ENCODE peak calls at places on chromosome 5, in five cellular contexts. T, N, G, S and Y are unnamed samples. For H3K36me3, the result is how much of the 10 kb centered on the place peaks cover.

GRCh38 chr5:172792693-172793570 is 21.9 kb upstream of the DUSP1 start:
- DNase-seq in T (no peak), N (no peak), G (no peak), S (no peak), Y (no peak)

GRCh38 chr5:150488519-150489357 is 19.2 kb upstream of the NDST1 start:
- DNase-seq in T (peak), N (peak), G (no peak), S (no peak), Y (no peak)

GRCh38 chr5:90967851-90968250 is 409.3 kb downstream of the ADGRV1 start:
- DNase-seq in T (no peak), N (no peak), G (no peak), S (no peak), Y (no peak)

GRCh38 chr5:153425914-153426313 is 64.6 kb upstream of the GRIA1 start:
- DNase-seq in T (no peak), N (no peak), G (no peak), S (no peak), Y (no peak)

GRCh38 chr5:177195307-177195952 is 61.9 kb downstream of the NSD1 start:
- DNase-seq in T (no peak), N (no peak), G (no peak), S (no peak), Y (no peak)

GRCh38 chr5:122078116-122078865 is at the start of gene LOX:
- DNase-seq in T (peak), N (peak), G (no peak), S (peak), Y (peak)

GRCh38 chr5:175415303-175415702 is 28.7 kb downstream of the DRD1 start:
- DNase-seq in T (no peak), N (no peak), G (no peak), S (no peak), Y (no peak)

GRCh38 chr5:6728011-6728794 is 15.0 kb downstream of the TENT4A start:
- DNase-seq in T (no peak), N (no peak), G (no peak), S (peak), Y (no peak)

GRCh38 chr5:146903789-146904188 is 25.2 kb upstream of the PPP2R2B start:
- DNase-seq in T (no peak), N (no peak), G (no peak), S (no peak), Y (no peak)

GRCh38 chr5:6644841-6645240 is 11.6 kb downstream of the SRD5A1 start:
- DNase-seq in T (no peak), N (no peak), G (no peak), S (no peak), Y (no peak)

GRCh38 chr5:120014535-120014934 is 385.2 kb downstream of the FAM170A start:
- DNase-seq in T (no peak), N (no peak), G (no peak), S (no peak), Y (no peak)

GRCh38 chr5:129804705-129805104 is 56.8 kb downstream of the MINAR2 start:
- DNase-seq in T (no peak), N (no peak), G (no peak), S (peak), Y (no peak)

GRCh38 chr5:179251276-179251969 is 93.8 kb downstream of the ADAMTS2 start:
- DNase-seq in T (no peak), N (no peak), G (no peak), S (no peak), Y (no peak)

GRCh38 chr5:108726446-108727091 is 21.1 kb upstream of the FER start:
- DNase-seq in T (no peak), N (no peak), G (no peak), S (no peak), Y (no peak)

GRCh38 chr5:147973086-147973485 is 66.7 kb upstream of the C5orf46 start:
- DNase-seq in T (no peak), N (no peak), G (no peak), S (no peak), Y (no peak)

GRCh38 chr5:79850941-79851693 is 139.9 kb downstream of the MTX3 start:
- DNase-seq in T (no peak), N (no peak), G (no peak), S (no peak), Y (no peak)

GRCh38 chr5:38642194-38642987 is 85.9 kb upstream of the LIFR start:
- DNase-seq in T (no peak), N (no peak), G (no peak), S (no peak), Y (no peak)

GRCh38 chr5:107557051-107557658 is 113.6 kb downstream of the EFNA5 start:
- DNase-seq in T (peak), N (no peak), G (no peak), S (no peak), Y (peak)

GRCh38 chr5:117982691-117983090 is 1005.7 kb downstream of the DTWD2 start:
- DNase-seq in T (no peak), N (no peak), G (no peak), S (no peak), Y (no peak)

GRCh38 chr5:129509363-129509762 is 49.3 kb downstream of the ADAMTS19 start:
- DNase-seq in T (no peak), N (no peak), G (no peak), S (no peak), Y (no peak)

GRCh38 chr5:53983568-53984465 is 326.6 kb downstream of the ARL15 start:
- DNase-seq in T (no peak), N (no peak), G (no peak), S (no peak), Y (no peak)

GRCh38 chr5:68171101-68171558 is 44.4 kb upstream of the PIK3R1 start:
- DNase-seq in T (peak), N (peak), G (no peak), S (peak), Y (no peak)

GRCh38 chr5:21880164-21880563 is 973.0 kb downstream of the CDH12 start:
- DNase-seq in T (no peak), N (no peak), G (no peak), S (no peak), Y (no peak)

GRCh38 chr5:116032991-116033390 is 719 bp downstream of the ARL14EPL start:
- DNase-seq in T (no peak), N (no peak), G (no peak), S (no peak), Y (no peak)

GRCh38 chr5:130836729-130837660 is 328.1 kb downstream of the HINT1 start:
- DNase-seq in T (no peak), N (no peak), G (peak), S (no peak), Y (no peak)

GRCh38 chr5:158451983-158452710 is 593.2 kb upstream of the CLINT1 start:
- DNase-seq in T (no peak), N (peak), G (no peak), S (no peak), Y (no peak)

GRCh38 chr5:54022156-54022685 is 288.2 kb downstream of the ARL15 start:
- DNase-seq in T (no peak), N (no peak), G (no peak), S (no peak), Y (no peak)

GRCh38 chr5:172162348-172162747 is 25.7 kb downstream of the STK10 start:
- DNase-seq in T (no peak), N (no peak), G (no peak), S (peak), Y (no peak)

GRCh38 chr5:92687793-92688467 is 893.1 kb downstream of the NR2F1-AS1 start:
- DNase-seq in T (no peak), N (no peak), G (no peak), S (peak), Y (peak)

GRCh38 chr5:82855893-82856292 is 221.3 kb downstream of the TMEM167A start:
- DNase-seq in T (no peak), N (no peak), G (no peak), S (no peak), Y (no peak)

GRCh38 chr5:664994-665360 is 28.2 kb downstream of the TPPP start:
- DNase-seq in T (no peak), N (peak), G (no peak), S (no peak), Y (no peak)
- H3K4me3 ChIP-seq in T (no peak), N (no peak), G (no peak), S (no peak), Y (no peak)

GRCh38 chr5:126628102-126628501 is 27.4 kb downstream of the PHAX start:
- DNase-seq in T (no peak), N (no peak), G (no peak), S (no peak), Y (no peak)

GRCh38 chr5:126619781-126620180 is 19.0 kb downstream of the PHAX start:
- DNase-seq in T (no peak), N (no peak), G (no peak), S (no peak), Y (no peak)

DNA sequence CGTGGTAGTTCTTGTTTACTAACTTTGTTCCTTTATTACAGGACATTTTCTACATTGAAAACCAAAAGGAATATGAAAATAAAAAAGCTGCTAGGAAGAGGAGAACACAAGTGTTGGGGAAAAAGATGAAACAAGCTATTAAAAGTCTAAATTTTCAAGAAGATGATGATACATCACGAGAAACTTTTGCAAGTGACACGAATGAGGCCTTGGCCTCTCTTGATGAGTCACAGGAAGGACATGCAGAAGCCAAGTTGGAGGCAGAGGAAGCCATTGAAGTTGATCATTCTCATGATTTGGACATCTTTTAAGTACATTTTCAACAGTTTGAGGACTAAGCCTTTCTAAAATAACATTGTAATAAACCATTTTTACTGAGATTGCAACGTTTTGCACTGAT is 23.8 kb downstream of the PHAX start:
- DNase-seq in T (no peak), N (no peak), G (peak), S (no peak), Y (no peak)
- H3K36me3 ChIP-seq in T (half or more), N (under half), G (under half), S (under half), Y (under half)

GRCh38 chr5:42235241-42235640 is 188.0 kb upstream of the GHR start:
- DNase-seq in T (no peak), N (no peak), G (no peak), S (no peak), Y (no peak)
- H3K4me3 ChIP-seq in T (no peak), N (no peak), G (no peak), S (no peak), Y (no peak)

DNA sequence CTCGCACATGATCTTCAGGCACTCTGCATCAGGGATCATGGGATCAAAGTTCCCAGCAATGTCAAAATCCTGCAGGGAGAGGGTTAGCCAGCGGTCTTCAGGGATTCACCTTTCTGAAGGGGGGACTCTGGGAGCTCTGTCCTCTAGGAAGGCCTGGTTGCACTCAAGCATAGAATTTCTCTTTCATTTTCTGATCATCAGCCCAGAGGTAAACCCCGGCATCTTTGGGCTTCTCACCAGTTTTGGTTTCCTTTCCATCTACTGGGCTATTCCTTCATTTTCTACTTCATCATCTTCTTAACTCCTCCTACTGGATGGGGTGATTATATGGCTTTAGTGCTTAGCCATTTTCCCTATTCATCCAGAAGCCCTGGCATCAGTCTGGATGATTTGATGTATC is 4.6 kb upstream of the DND1 start:
- DNase-seq in T (no peak), N (no peak), G (no peak), S (no peak), Y (no peak)
- H3K36me3 ChIP-seq in T (half or more), N (under half), G (under half), S (under half), Y (half or more)

DNA sequence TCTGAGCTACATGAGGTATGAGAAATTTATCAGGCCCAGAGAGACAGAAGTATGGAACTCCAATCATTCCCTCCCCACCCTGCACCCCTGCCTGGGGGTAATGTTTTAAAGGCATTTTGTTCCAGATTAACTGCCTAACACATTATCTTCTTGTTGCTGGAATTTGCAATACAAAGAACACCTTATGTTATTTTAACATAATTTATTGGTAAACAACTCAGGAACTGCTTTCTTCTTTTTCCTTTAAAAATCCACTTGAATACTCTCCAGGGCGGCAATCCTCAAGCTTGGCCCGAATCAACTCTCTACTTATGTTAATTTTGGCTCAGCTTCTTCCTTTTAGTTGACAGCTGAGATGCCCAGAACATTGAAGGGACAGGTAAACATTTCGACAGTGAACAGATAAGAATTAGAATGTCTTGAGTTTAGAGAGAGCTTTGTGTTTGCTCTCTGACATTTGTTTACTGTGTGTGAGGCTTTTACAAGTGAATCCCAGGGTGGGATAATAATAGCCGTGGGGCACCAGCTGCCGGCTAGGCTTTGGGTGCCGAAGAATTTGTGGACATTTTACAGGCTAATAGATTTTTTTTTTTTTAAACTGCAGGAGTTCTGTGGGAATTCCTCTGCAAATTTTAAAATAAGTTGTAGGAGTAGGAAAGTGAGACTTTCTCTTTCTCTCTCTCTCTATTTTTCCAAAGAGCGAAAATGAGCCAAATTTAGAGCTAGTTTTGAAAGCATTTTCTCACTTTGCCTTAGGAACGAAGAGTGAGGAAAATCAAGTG is 96.3 kb upstream of the TAF11L2 start:
- DNase-seq in T (no peak), N (no peak), G (no peak), S (peak), Y (peak)
- H3K4me3 ChIP-seq in T (no peak), N (no peak), G (no peak), S (peak), Y (no peak)

GRCh38 chr5:88193896-88194295 is 74.7 kb downstream of the TMEM161B start:
- DNase-seq in T (no peak), N (no peak), G (no peak), S (no peak), Y (no peak)

GRCh38 chr5:88188458-88189132 is 80.0 kb downstream of the TMEM161B start:
- DNase-seq in T (no peak), N (no peak), G (no peak), S (no peak), Y (no peak)

GRCh38 chr5:88190106-88190834 is 78.4 kb downstream of the TMEM161B start:
- DNase-seq in T (no peak), N (no peak), G (no peak), S (peak), Y (no peak)
- H3K36me3 ChIP-seq in T (half or more), N (under half), G (under half), S (under half), Y (under half)

GRCh38 chr5:66151030-66151429 is 6.9 kb downstream of the SREK1 start:
- DNase-seq in T (no peak), N (no peak), G (no peak), S (no peak), Y (no peak)

GRCh38 chr5:66145737-66146136 is 1.6 kb downstream of the SREK1 start:
- DNase-seq in T (no peak), N (no peak), G (no peak), S (no peak), Y (no peak)

GRCh38 chr5:66144799-66145390 is 795 bp downstream of the SREK1 start:
- DNase-seq in T (no peak), N (no peak), G (peak), S (no peak), Y (no peak)

GRCh38 chr5:66151491-66151890 is 7.4 kb downstream of the SREK1 start:
- DNase-seq in T (no peak), N (no peak), G (no peak), S (no peak), Y (no peak)

DNA sequence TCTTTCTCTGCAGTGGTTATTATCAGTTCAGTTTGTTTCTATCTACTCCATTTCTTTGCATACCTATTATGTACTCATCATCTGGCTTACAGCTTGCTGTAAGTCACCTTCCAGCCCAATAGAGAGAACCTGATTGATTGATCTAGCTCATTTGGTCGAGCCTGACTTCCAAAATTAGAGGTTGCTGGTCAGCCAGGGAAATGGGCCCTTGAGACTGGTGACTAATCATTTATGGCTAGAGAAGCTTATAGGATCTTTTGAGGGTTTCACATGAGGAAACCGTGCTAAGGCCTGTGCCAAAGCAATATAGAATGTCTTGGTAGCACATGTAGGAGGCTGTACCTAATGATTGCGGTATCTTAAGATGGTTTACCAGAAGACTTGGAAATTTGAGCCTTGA is 5.8 kb downstream of the SREK1 start:
- DNase-seq in T (no peak), N (no peak), G (no peak), S (no peak), Y (no peak)
- H3K4me3 ChIP-seq in T (no peak), N (no peak), G (no peak), S (no peak), Y (no peak)

GRCh38 chr5:164312801-164313200 is 807.4 kb downstream of the MAT2B start:
- DNase-seq in T (no peak), N (no peak), G (no peak), S (no peak), Y (no peak)
- H3K36me3 ChIP-seq in T (under half), N (under half), G (under half), S (under half), Y (under half)

GRCh38 chr5:52801329-52801728 is 13.6 kb downstream of the ITGA1 start:
- DNase-seq in T (no peak), N (no peak), G (no peak), S (peak), Y (peak)
- H3K4me3 ChIP-seq in T (peak), N (peak), G (peak), S (peak), Y (peak)

DNA sequence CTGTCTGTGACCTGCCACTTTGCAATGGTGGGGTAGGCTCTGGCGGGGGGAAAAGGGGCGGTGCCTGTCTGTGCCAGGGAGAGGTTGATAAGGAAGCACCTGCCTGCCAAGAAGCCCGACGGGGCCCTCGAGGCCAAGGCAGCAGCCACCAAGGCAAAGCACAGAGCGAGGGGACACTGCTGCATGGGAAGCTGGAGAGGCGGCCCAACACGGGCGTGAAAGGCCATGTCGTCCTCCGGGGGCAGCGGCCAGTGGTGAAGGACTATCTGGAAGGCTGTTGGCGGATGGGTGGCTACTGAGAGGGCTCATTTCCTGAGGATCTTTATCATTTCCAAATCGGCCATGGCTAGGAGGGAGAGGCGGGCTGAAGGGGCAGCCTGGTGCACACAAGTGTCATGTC is 66.4 kb downstream of the OTULIN start:
- DNase-seq in T (no peak), N (no peak), G (no peak), S (no peak), Y (no peak)
- H3K36me3 ChIP-seq in T (under half), N (under half), G (under half), S (under half), Y (under half)